ENCODE peak calls at places on chromosomes 6 and 20, in seven cellular contexts. D is GM12892, S is right lobe of liver, J is uterus, O is Peyer's patch, E is esophagus squamous epithelium, I is HCT116. A is an unnamed sample.

GRCh38 chr6:111342913-111343312 is 140.1 kb downstream of the REV3L start:
- DNase-seq in D (no peak), S (no peak), J (no peak), O (no peak), E (no peak), I (no peak), A (no peak)

GRCh38 chr6:123589317-123589716 is 47.4 kb downstream of the TRDN start:
- DNase-seq in D (no peak), S (no peak), J (no peak), O (no peak), E (no peak), I (no peak), A (no peak)

GRCh38 chr6:36216559-36216958 is 20.0 kb downstream of the BRPF3 start:
- DNase-seq in D (no peak), S (no peak), J (no peak), O (no peak), E (no peak), I (no peak), A (no peak)

GRCh38 chr6:48429021-48429420 is 318.0 kb upstream of the PTCHD4 start:
- DNase-seq in D (no peak), S (no peak), J (no peak), O (no peak), E (no peak), I (no peak), A (no peak)

GRCh38 chr20:10217517-10218410 is 866 bp upstream of the SNAP25 start:
- DNase-seq in D (no peak), S (no peak), J (peak; percentile 84), O (no peak), E (no peak), I (no peak), A (peak; percentile 72)

GRCh38 chr6:33786736-33787135 is 2.2 kb downstream of the LEMD2 start:
- DNase-seq in D (no peak), S (no peak), J (no peak), O (no peak), E (no peak), I (no peak), A (no peak)

GRCh38 chr6:137867685-137868509 is 838 bp downstream of the TNFAIP3 start:
- DNase-seq in D (no peak), S (peak; percentile 67), J (peak; percentile 35), O (no peak), E (no peak), I (no peak), A (no peak)

GRCh38 chr6:106773482-106773881 is 144.1 kb downstream of the QRSL1 start:
- DNase-seq in D (no peak), S (no peak), J (no peak), O (no peak), E (no peak), I (no peak), A (no peak)

GRCh38 chr6:51528556-51528955 is 558.9 kb downstream of the PKHD1 start:
- DNase-seq in D (no peak), S (no peak), J (no peak), O (no peak), E (no peak), I (no peak), A (no peak)

GRCh38 chr20:43065299-43065698 is 124.4 kb downstream of the PTPRT start:
- DNase-seq in D (no peak), S (no peak), J (no peak), O (no peak), E (no peak), I (no peak), A (no peak)

GRCh38 chr6:21085206-21085605 is 508.3 kb upstream of the SOX4 start:
- DNase-seq in D (no peak), S (no peak), J (no peak), O (no peak), E (no peak), I (no peak), A (no peak)

GRCh38 chr6:287500-287883 is 4.8 kb upstream of the DUSP22 start:
- DNase-seq in D (no peak), S (no peak), J (no peak), O (no peak), E (no peak), I (no peak), A (no peak)

GRCh38 chr6:166691199-166691598 is 64.1 kb upstream of the RPS6KA2 start:
- DNase-seq in D (no peak), S (no peak), J (peak; percentile 52), O (no peak), E (no peak), I (peak; percentile 81), A (peak; percentile 69)

GRCh38 chr20:51420111-51420510 is 122.4 kb downstream of the NFATC2 start:
- DNase-seq in D (no peak), S (no peak), J (no peak), O (no peak), E (no peak), I (no peak), A (peak; percentile 34)

GRCh38 chr6:122014961-122015360 is 384.5 kb upstream of the HSF2 start:
- DNase-seq in D (no peak), S (no peak), J (no peak), O (no peak), E (no peak), I (no peak), A (no peak)

GRCh38 chr6:160505970-160506369 is 157.8 kb downstream of the SLC22A3 start:
- DNase-seq in D (no peak), S (no peak), J (no peak), O (no peak), E (no peak), I (no peak), A (no peak)

GRCh38 chr6:82869493-82869892 is 196.1 kb downstream of the UBE3D start:
- DNase-seq in D (no peak), S (no peak), J (no peak), O (no peak), E (no peak), I (no peak), A (no peak)

GRCh38 chr6:106788761-106789160 is 159.4 kb downstream of the QRSL1 start:
- DNase-seq in D (no peak), S (no peak), J (no peak), O (no peak), E (no peak), I (no peak), A (no peak)

GRCh38 chr6:4291453-4292403 is 156.4 kb upstream of the ECI2 start:
- DNase-seq in D (no peak), S (no peak), J (no peak), O (no peak), E (no peak), I (no peak), A (no peak)

GRCh38 chr20:63766695-63767426 is 27.3 kb downstream of the SLC2A4RG start:
- DNase-seq in D (no peak), S (no peak), J (no peak), O (no peak), E (no peak), I (no peak), A (no peak)

GRCh38 chr6:73079611-73079955 is 145.7 kb downstream of the KHDC1L start:
- DNase-seq in D (no peak), S (no peak), J (no peak), O (no peak), E (no peak), I (no peak), A (peak; percentile 16)

GRCh38 chr20:48761023-48761785 is 66.6 kb downstream of the PREX1 start:
- DNase-seq in D (no peak), S (no peak), J (no peak), O (peak; percentile 49), E (no peak), I (no peak), A (no peak)

GRCh38 chr6:41650120-41650519 is 11.9 kb downstream of the MDFI start:
- DNase-seq in D (no peak), S (peak; percentile 22), J (no peak), O (no peak), E (no peak), I (no peak), A (no peak)

GRCh38 chr6:132812255-132812732 is 2.1 kb upstream of the RPS12 start:
- DNase-seq in D (no peak), S (no peak), J (no peak), O (no peak), E (no peak), I (no peak), A (no peak)

GRCh38 chr20:18005990-18006364 is 37.2 kb downstream of the MGME1 start:
- DNase-seq in D (no peak), S (no peak), J (no peak), O (no peak), E (no peak), I (no peak), A (no peak)

GRCh38 chr20:51712501-51713212 is 55.5 kb downstream of the ATP9A start:
- DNase-seq in D (no peak), S (no peak), J (no peak), O (no peak), E (no peak), I (peak; percentile 15), A (peak; percentile 47)

GRCh38 chr6:134920422-134920821 is 29.5 kb downstream of the ALDH8A1 start:
- DNase-seq in D (no peak), S (no peak), J (no peak), O (no peak), E (no peak), I (no peak), A (no peak)

GRCh38 chr6:109872968-109873545 is 105.1 kb upstream of the GPR6 start:
- DNase-seq in D (no peak), S (no peak), J (no peak), O (no peak), E (no peak), I (no peak), A (no peak)

GRCh38 chr20:49982346-49983122 is at the start of gene SNAI1:
- DNase-seq in D (peak; percentile 100), S (peak; percentile 87), J (peak; percentile 72), O (peak; percentile 90), E (no peak), I (peak; percentile 66), A (peak; percentile 79)
- TF ChIP-seq POLR2A in D (peak; percentile 94), S (peak; percentile 69), J (peak; percentile 18), O (peak; percentile 62), E (peak; percentile 62), I (peak; percentile 99), A (peak; percentile 100)

GRCh38 chr20:38141154-38141888 is 23.7 kb downstream of the TGM2 start:
- DNase-seq in D (no peak), S (no peak), J (no peak), O (peak; percentile 42), E (no peak), I (no peak), A (no peak)
- TF ChIP-seq POLR2A in D (no peak), S (peak; percentile 24), J (no peak), O (no peak), E (no peak), I (no peak), A (no peak)

GRCh38 chr20:62386383-62387218 is at the start of gene RPS21:
- DNase-seq in D (peak; percentile 98), S (peak; percentile 96), J (peak; percentile 92), O (peak; percentile 96), E (peak; percentile 77), I (peak; percentile 79), A (peak; percentile 88)
- TF ChIP-seq POLR2A in D (peak; percentile 95), S (peak; percentile 74), J (peak; percentile 56), O (peak; percentile 70), E (peak; percentile 92), I (peak; percentile 80), A (peak; percentile 85)

GRCh38 chr6:142300758-142301251 is 1.0 kb upstream of the ADGRG6 start:
- DNase-seq in D (no peak), S (peak; percentile 59), J (no peak), O (peak; percentile 57), E (no peak), I (peak; percentile 55), A (no peak)
- TF ChIP-seq POLR2A in D (no peak), S (no peak), J (no peak), O (no peak), E (no peak), I (no peak), A (no peak)

GRCh38 chr6:46453221-46453620 is 38.0 kb downstream of the RCAN2 start:
- DNase-seq in D (no peak), S (no peak), J (no peak), O (no peak), E (no peak), I (no peak), A (no peak)
- TF ChIP-seq POLR2A in D (no peak), S (no peak), J (no peak), O (no peak), E (no peak), I (no peak), A (no peak)

A was measured in H54.